ENCODE peak calls at places on chromosomes 4 and X, in ten cellular contexts. One of them, this sample, is unnamed.

GRCh38 chr4:70801265-70801809 is 38.4 kb downstream of the GRSF1 start:
- DNase-seq in activated naive CD4-positive, alpha-beta T cell treated with anti-CD3 and anti-CD28 coated beads, Interleukin-2, amount 10 ng/mL, durations not matched to agents 7 days and 5 days: no peak
- DNase-seq in NCI-H1092 treated with DMSO at 0.1 percent for 48 hours: no peak
- DNase-seq in retinal pigment epithelial cell: no peak
- DNase-seq in activated naive CD8-positive, alpha-beta T cell treated with anti-CD3 and anti-CD28 coated beads, Interleukin-2, amount 50 U/mL, for 24 hours: no peak
- DNase-seq in left lung: no peak
- DNase-seq in fibroblast of the conjunctiva: no peak
- DNase-seq in activated T-cell treated with anti-CD3 and anti-CD28 coated beads for 1 hour: no peak
- DNase-seq in uterus: no peak
- DNase-seq in amygdala: no peak
- DNase-seq in this sample: no peak

GRCh38 chr4:39331191-39331590 is 35.0 kb downstream of the RFC1 start:
- DNase-seq in fibroblast of the conjunctiva: no peak
- DNase-seq in activated naive CD8-positive, alpha-beta T cell treated with anti-CD3 and anti-CD28 coated beads, Interleukin-2, amount 50 U/mL, for 24 hours: no peak
- DNase-seq in amygdala: no peak
- DNase-seq in left lung: no peak
- DNase-seq in activated naive CD4-positive, alpha-beta T cell treated with anti-CD3 and anti-CD28 coated beads, Interleukin-2, amount 10 ng/mL, durations not matched to agents 7 days and 5 days: no peak
- DNase-seq in NCI-H1092 treated with DMSO at 0.1 percent for 48 hours: no peak
- DNase-seq in activated T-cell treated with anti-CD3 and anti-CD28 coated beads for 1 hour: no peak
- DNase-seq in retinal pigment epithelial cell: no peak
- DNase-seq in uterus: no peak
- DNase-seq in this sample: no peak

GRCh38 chrX:70038951-70039350 is 10.8 kb downstream of the AWAT2 start:
- DNase-seq in amygdala: no peak
- DNase-seq in activated T-cell treated with anti-CD3 and anti-CD28 coated beads for 1 hour: no peak
- DNase-seq in NCI-H1092 treated with DMSO at 0.1 percent for 48 hours: peak
- DNase-seq in left lung: no peak
- DNase-seq in retinal pigment epithelial cell: no peak
- DNase-seq in fibroblast of the conjunctiva: no peak
- DNase-seq in activated naive CD8-positive, alpha-beta T cell treated with anti-CD3 and anti-CD28 coated beads, Interleukin-2, amount 50 U/mL, for 24 hours: no peak
- DNase-seq in activated naive CD4-positive, alpha-beta T cell treated with anti-CD3 and anti-CD28 coated beads, Interleukin-2, amount 10 ng/mL, durations not matched to agents 7 days and 5 days: no peak
- DNase-seq in uterus: no peak
- DNase-seq in this sample: no peak

GRCh38 chrX:140608111-140608510 is 101.4 kb upstream of the LINC00632 start:
- DNase-seq in fibroblast of the conjunctiva: no peak
- DNase-seq in activated naive CD8-positive, alpha-beta T cell treated with anti-CD3 and anti-CD28 coated beads, Interleukin-2, amount 50 U/mL, for 24 hours: no peak
- DNase-seq in left lung: no peak
- DNase-seq in uterus: no peak
- DNase-seq in amygdala: no peak
- DNase-seq in NCI-H1092 treated with DMSO at 0.1 percent for 48 hours: no peak
- DNase-seq in activated T-cell treated with anti-CD3 and anti-CD28 coated beads for 1 hour: no peak
- DNase-seq in activated naive CD4-positive, alpha-beta T cell treated with anti-CD3 and anti-CD28 coated beads, Interleukin-2, amount 10 ng/mL, durations not matched to agents 7 days and 5 days: no peak
- DNase-seq in retinal pigment epithelial cell: no peak
- DNase-seq in this sample: no peak

GRCh38 chrX:12988797-12989196 is 13.9 kb downstream of the TMSB4X start:
- DNase-seq in uterus: no peak
- DNase-seq in activated naive CD8-positive, alpha-beta T cell treated with anti-CD3 and anti-CD28 coated beads, Interleukin-2, amount 50 U/mL, for 24 hours: no peak
- DNase-seq in amygdala: no peak
- DNase-seq in activated T-cell treated with anti-CD3 and anti-CD28 coated beads for 1 hour: no peak
- DNase-seq in left lung: no peak
- DNase-seq in activated naive CD4-positive, alpha-beta T cell treated with anti-CD3 and anti-CD28 coated beads, Interleukin-2, amount 10 ng/mL, durations not matched to agents 7 days and 5 days: no peak
- DNase-seq in retinal pigment epithelial cell: peak
- DNase-seq in fibroblast of the conjunctiva: no peak
- DNase-seq in NCI-H1092 treated with DMSO at 0.1 percent for 48 hours: peak
- DNase-seq in this sample: no peak

GRCh38 chr4:3791910-3792542 is 25.8 kb downstream of the ADRA2C start:
- DNase-seq in left lung: peak
- DNase-seq in amygdala: no peak
- DNase-seq in NCI-H1092 treated with DMSO at 0.1 percent for 48 hours: no peak
- DNase-seq in retinal pigment epithelial cell: peak
- DNase-seq in uterus: no peak
- DNase-seq in activated T-cell treated with anti-CD3 and anti-CD28 coated beads for 1 hour: no peak
- DNase-seq in activated naive CD8-positive, alpha-beta T cell treated with anti-CD3 and anti-CD28 coated beads, Interleukin-2, amount 50 U/mL, for 24 hours: peak
- DNase-seq in activated naive CD4-positive, alpha-beta T cell treated with anti-CD3 and anti-CD28 coated beads, Interleukin-2, amount 10 ng/mL, durations not matched to agents 7 days and 5 days: peak
- DNase-seq in fibroblast of the conjunctiva: no peak
- DNase-seq in this sample: no peak

GRCh38 chrX:31269914-31270313 is 198.1 kb upstream of the FTHL17 start:
- DNase-seq in retinal pigment epithelial cell: no peak
- DNase-seq in left lung: no peak
- DNase-seq in uterus: no peak
- DNase-seq in activated T-cell treated with anti-CD3 and anti-CD28 coated beads for 1 hour: no peak
- DNase-seq in amygdala: no peak
- DNase-seq in activated naive CD8-positive, alpha-beta T cell treated with anti-CD3 and anti-CD28 coated beads, Interleukin-2, amount 50 U/mL, for 24 hours: no peak
- DNase-seq in fibroblast of the conjunctiva: no peak
- DNase-seq in activated naive CD4-positive, alpha-beta T cell treated with anti-CD3 and anti-CD28 coated beads, Interleukin-2, amount 10 ng/mL, durations not matched to agents 7 days and 5 days: no peak
- DNase-seq in NCI-H1092 treated with DMSO at 0.1 percent for 48 hours: no peak
- DNase-seq in this sample: no peak

GRCh38 chrX:121433289-121433688 is 385.9 kb downstream of the GLUD2 start:
- DNase-seq in left lung: no peak
- DNase-seq in retinal pigment epithelial cell: no peak
- DNase-seq in uterus: no peak
- DNase-seq in amygdala: no peak
- DNase-seq in NCI-H1092 treated with DMSO at 0.1 percent for 48 hours: no peak
- DNase-seq in activated T-cell treated with anti-CD3 and anti-CD28 coated beads for 1 hour: no peak
- DNase-seq in activated naive CD4-positive, alpha-beta T cell treated with anti-CD3 and anti-CD28 coated beads, Interleukin-2, amount 10 ng/mL, durations not matched to agents 7 days and 5 days: no peak
- DNase-seq in fibroblast of the conjunctiva: no peak
- DNase-seq in activated naive CD8-positive, alpha-beta T cell treated with anti-CD3 and anti-CD28 coated beads, Interleukin-2, amount 50 U/mL, for 24 hours: no peak
- DNase-seq in this sample: no peak

GRCh38 chrX:110381216-110381615 is 22.6 kb downstream of the RTL9 start:
- DNase-seq in activated naive CD4-positive, alpha-beta T cell treated with anti-CD3 and anti-CD28 coated beads, Interleukin-2, amount 10 ng/mL, durations not matched to agents 7 days and 5 days: no peak
- DNase-seq in uterus: no peak
- DNase-seq in left lung: no peak
- DNase-seq in retinal pigment epithelial cell: no peak
- DNase-seq in activated T-cell treated with anti-CD3 and anti-CD28 coated beads for 1 hour: no peak
- DNase-seq in activated naive CD8-positive, alpha-beta T cell treated with anti-CD3 and anti-CD28 coated beads, Interleukin-2, amount 50 U/mL, for 24 hours: no peak
- DNase-seq in fibroblast of the conjunctiva: no peak
- DNase-seq in amygdala: no peak
- DNase-seq in NCI-H1092 treated with DMSO at 0.1 percent for 48 hours: no peak
- DNase-seq in this sample: no peak

GRCh38 chrX:69398881-69399280 is 105.2 kb upstream of the NALF2 start:
- DNase-seq in NCI-H1092 treated with DMSO at 0.1 percent for 48 hours: no peak
- DNase-seq in amygdala: no peak
- DNase-seq in retinal pigment epithelial cell: no peak
- DNase-seq in uterus: no peak
- DNase-seq in activated naive CD8-positive, alpha-beta T cell treated with anti-CD3 and anti-CD28 coated beads, Interleukin-2, amount 50 U/mL, for 24 hours: no peak
- DNase-seq in activated T-cell treated with anti-CD3 and anti-CD28 coated beads for 1 hour: no peak
- DNase-seq in left lung: no peak
- DNase-seq in fibroblast of the conjunctiva: no peak
- DNase-seq in activated naive CD4-positive, alpha-beta T cell treated with anti-CD3 and anti-CD28 coated beads, Interleukin-2, amount 10 ng/mL, durations not matched to agents 7 days and 5 days: no peak
- DNase-seq in this sample: no peak